ENCODE peak calls at places on chromosomes 11 and 22, in seven cellular contexts. E is progenitor cell of endocrine pancreas, J is NB4, O is amygdala, W is sciatic nerve, X is globus pallidus, C is T follicular helper cell. K is an unnamed sample.
A peak's percentile ranks its signal among the peaks of the same experiment; 100 is the strongest.

GRCh38 chr22:35102663-35103062 is 36.7 kb downstream of the ISX start:
- DNase-seq in C (no peak), O (no peak), J (peak; percentile 60), E (no peak), W (no peak), X (no peak), K (no peak)

GRCh38 chr11:67465190-67465522 is 3.9 kb downstream of the TMEM134 start:
- DNase-seq in W (no peak), X (no peak), O (no peak), E (no peak), C (no peak), J (no peak), K (no peak)

GRCh38 chr11:97740783-97741151 is 1280.0 kb upstream of the CNTN5 start:
- DNase-seq in X (no peak), C (no peak), W (no peak), J (no peak), E (no peak), O (no peak), K (no peak)

GRCh38 chr11:113994077-113994954 is 19.4 kb downstream of the HTR3A start:
- DNase-seq in C (peak; percentile 11), X (peak; percentile 3), E (peak; percentile 33), J (peak; percentile 33), O (no peak), W (no peak), K (no peak)

GRCh38 chr11:17601206-17602075 is 54.4 kb downstream of the OTOG start:
- DNase-seq in E (no peak), W (peak; percentile 12), J (no peak), X (no peak), O (no peak), C (no peak), K (no peak)

GRCh38 chr22:47247609-47248240 is 485.3 kb downstream of the TBC1D22A start:
- DNase-seq in O (no peak), C (no peak), J (no peak), W (no peak), E (no peak), X (no peak), K (no peak)

GRCh38 chr11:28674432-28675076 is 566.4 kb downstream of the METTL15 start:
- DNase-seq in C (no peak), X (no peak), W (no peak), E (no peak), O (no peak), J (peak; percentile 24), K (no peak)

GRCh38 chr11:79413258-79413657 is 27.6 kb downstream of the TENM4 start:
- DNase-seq in W (peak; percentile 90), X (peak; percentile 38), C (no peak), E (no peak), J (peak; percentile 16), O (no peak), K (peak; percentile 85)

GRCh38 chr11:70549386-70549785 is 151.1 kb downstream of the CTTN start:
- DNase-seq in O (no peak), E (no peak), J (no peak), C (no peak), X (no peak), W (no peak), K (no peak)

GRCh38 chr22:47795477-47796127 is 1033.2 kb downstream of the TBC1D22A start:
- DNase-seq in J (no peak), E (no peak), X (no peak), O (no peak), W (no peak), C (no peak), K (no peak)

GRCh38 chr11:57649826-57650738 is at the start of gene YPEL4:
- DNase-seq in W (peak; percentile 74), C (peak; percentile 66), X (peak; percentile 91), E (no peak), J (peak; percentile 57), O (peak; percentile 84), K (peak; percentile 46)

GRCh38 chr22:40411506-40411861 is 41.1 kb downstream of the SGSM3 start:
- DNase-seq in E (no peak), C (no peak), J (no peak), W (peak; percentile 56), O (no peak), X (no peak), K (no peak)

GRCh38 chr11:118789501-118790356 is 1.2 kb downstream of the DDX6 start:
- DNase-seq in E (no peak), X (peak; percentile 76), W (no peak), C (peak; percentile 20), J (peak; percentile 67), O (no peak), K (no peak)

GRCh38 chr11:69972351-69972802 is 105.7 kb upstream of the ANO1 start:
- DNase-seq in X (no peak), J (no peak), W (no peak), E (no peak), C (peak; percentile 6), O (no peak), K (no peak)

GRCh38 chr11:58286249-58286648 is 18.2 kb upstream of the OR10W1 start:
- DNase-seq in O (no peak), X (no peak), J (peak; percentile 56), W (no peak), E (no peak), C (no peak), K (no peak)

GRCh38 chr11:19499999-19500398 is 212.6 kb upstream of the NAV2 start:
- DNase-seq in C (no peak), X (no peak), E (no peak), W (no peak), J (no peak), O (no peak), K (no peak)

GRCh38 chr11:9039194-9039593 is 35.4 kb upstream of the NRIP3 start:
- DNase-seq in J (peak; percentile 40), O (no peak), E (no peak), X (no peak), C (no peak), W (no peak), K (no peak)

GRCh38 chr11:112520293-112520692 is 259.6 kb upstream of the PLET1 start:
- DNase-seq in E (no peak), W (no peak), J (no peak), X (no peak), O (no peak), C (no peak), K (no peak)

GRCh38 chr11:74311352-74311926 is at the start of gene P4HA3:
- DNase-seq in W (peak; percentile 81), E (peak; percentile 49), J (peak; percentile 69), C (peak; percentile 15), X (no peak), O (no peak), K (no peak)

GRCh38 chr11:121575250-121575962 is 122.6 kb upstream of the SORL1-AS1 start:
- DNase-seq in W (no peak), E (no peak), J (peak; percentile 94), O (peak; percentile 44), C (no peak), X (peak; percentile 77), K (no peak)

GRCh38 chr11:81959341-81959740 is 774.3 kb downstream of the FAM181B start:
- DNase-seq in E (no peak), O (no peak), W (no peak), J (no peak), X (no peak), C (no peak), K (no peak)

GRCh38 chr11:92211576-92212167 is 12.9 kb upstream of the FAT3 start:
- DNase-seq in W (no peak), X (peak; percentile 23), E (peak; percentile 24), O (no peak), J (peak; percentile 18), C (no peak), K (no peak)

GRCh38 chr11:68010058-68011041 is at the start of gene ALDH3B1:
- DNase-seq in O (peak; percentile 89), J (peak; percentile 100), W (peak; percentile 94), C (no peak), E (peak; percentile 8), X (peak; percentile 81), K (no peak)

GRCh38 chr11:123587044-123587443 is 67.4 kb downstream of the SCN3B start:
- DNase-seq in W (no peak), O (no peak), E (no peak), X (no peak), J (peak; percentile 77), C (no peak), K (no peak)

GRCh38 chr11:119419834-119420492 is 3.0 kb downstream of the THY1 start:
- DNase-seq in E (no peak), W (no peak), X (no peak), O (no peak), C (no peak), J (no peak), K (no peak)

GRCh38 chr11:34851916-34852315 is 64.3 kb downstream of the APIP start:
- DNase-seq in C (no peak), E (no peak), J (no peak), W (no peak), O (no peak), X (no peak), K (no peak)

GRCh38 chr11:31922450-31922849 is 111.3 kb upstream of the PAX6 start:
- DNase-seq in E (no peak), W (no peak), O (no peak), J (no peak), X (no peak), C (no peak), K (no peak)

GRCh38 chr11:725624-726202 is 19.7 kb downstream of the EPS8L2 start:
- DNase-seq in E (peak; percentile 30), X (no peak), C (no peak), W (no peak), J (no peak), O (no peak), K (no peak)

GRCh38 chr11:36008576-36008975 is 64.7 kb downstream of the LDLRAD3 start:
- DNase-seq in J (no peak), O (no peak), W (no peak), E (no peak), X (no peak), C (no peak), K (no peak)

GRCh38 chr22:18110944-18111758 is 542 bp downstream of the TUBA8 start:
- DNase-seq in O (no peak), X (no peak), J (peak; percentile 41), C (no peak), W (no peak), E (no peak), K (no peak)